ENCODE peak calls at places on chromosomes 7 and 10, in four cellular contexts. One of them, this sample, is unnamed.

GRCh38 chr7:132055331-132056120 is 499.1 kb upstream of the PODXL start:
- DNase-seq in mammary epithelial cell: no peak
- DNase-seq in dorsolateral prefrontal cortex: no peak
- DNase-seq in GM13976: no peak
- DNase-seq in this sample: no peak

GRCh38 chr7:94178247-94178646 is 174.1 kb upstream of the BET1 start:
- DNase-seq in mammary epithelial cell: no peak
- DNase-seq in dorsolateral prefrontal cortex: no peak
- DNase-seq in GM13976: peak
- DNase-seq in this sample: no peak

GRCh38 chr7:22563621-22564241 is 63.7 kb upstream of the STEAP1B start:
- DNase-seq in mammary epithelial cell: peak
- DNase-seq in dorsolateral prefrontal cortex: no peak
- DNase-seq in GM13976: no peak
- DNase-seq in this sample: no peak

GRCh38 chr10:111137012-111137411 is 60.2 kb downstream of the ADRA2A start:
- DNase-seq in mammary epithelial cell: no peak
- DNase-seq in dorsolateral prefrontal cortex: no peak
- DNase-seq in GM13976: no peak
- DNase-seq in this sample: no peak

GRCh38 chr7:87427289-87427688 is 48.2 kb downstream of the ABCB4 start:
- DNase-seq in mammary epithelial cell: no peak
- DNase-seq in dorsolateral prefrontal cortex: no peak
- DNase-seq in GM13976: no peak
- DNase-seq in this sample: no peak

GRCh38 chr10:130206216-130206737 is 70.1 kb downstream of the GLRX3 start:
- DNase-seq in mammary epithelial cell: no peak
- DNase-seq in dorsolateral prefrontal cortex: no peak
- DNase-seq in GM13976: no peak
- DNase-seq in this sample: no peak

GRCh38 chr10:101557541-101557940 is 30.5 kb downstream of the POLL start:
- DNase-seq in mammary epithelial cell: no peak
- DNase-seq in dorsolateral prefrontal cortex: no peak
- DNase-seq in GM13976: no peak
- DNase-seq in this sample: no peak

GRCh38 chr10:48582970-48583369 is 21.9 kb downstream of the ARHGAP22 start:
- DNase-seq in mammary epithelial cell: no peak
- DNase-seq in dorsolateral prefrontal cortex: peak
- DNase-seq in GM13976: no peak
- DNase-seq in this sample: no peak

GRCh38 chr7:94289071-94289470 is 105.6 kb upstream of the COL1A2 start:
- DNase-seq in mammary epithelial cell: peak
- DNase-seq in dorsolateral prefrontal cortex: peak
- DNase-seq in GM13976: no peak
- DNase-seq in this sample: peak

GRCh38 chr10:33913194-33913593 is 578.7 kb upstream of the NRP1 start:
- DNase-seq in mammary epithelial cell: peak
- DNase-seq in dorsolateral prefrontal cortex: no peak
- DNase-seq in GM13976: no peak
- DNase-seq in this sample: no peak

GRCh38 chr10:12628964-12629766 is 279.8 kb downstream of the CAMK1D start:
- DNase-seq in mammary epithelial cell: no peak
- DNase-seq in dorsolateral prefrontal cortex: no peak
- DNase-seq in GM13976: no peak
- DNase-seq in this sample: no peak

GRCh38 chr10:75408512-75408881 is 6.9 kb upstream of the ZNF503 start:
- DNase-seq in mammary epithelial cell: no peak
- DNase-seq in dorsolateral prefrontal cortex: no peak
- DNase-seq in GM13976: no peak
- DNase-seq in this sample: no peak

GRCh38 chr7:5682889-5683670 is 98.4 kb downstream of the RNF216 start:
- DNase-seq in mammary epithelial cell: no peak
- DNase-seq in dorsolateral prefrontal cortex: peak
- DNase-seq in GM13976: no peak
- DNase-seq in this sample: no peak

GRCh38 chr7:55971045-55971444 is 6.7 kb downstream of the NIPSNAP2 start:
- DNase-seq in mammary epithelial cell: no peak
- DNase-seq in dorsolateral prefrontal cortex: no peak
- DNase-seq in GM13976: no peak
- DNase-seq in this sample: no peak

GRCh38 chr7:17521437-17521836 is 223.0 kb downstream of the AHR start:
- DNase-seq in mammary epithelial cell: peak
- DNase-seq in dorsolateral prefrontal cortex: no peak
- DNase-seq in GM13976: no peak
- DNase-seq in this sample: no peak

GRCh38 chr7:30869794-30870491 is 41.7 kb upstream of the AQP1 start:
- DNase-seq in mammary epithelial cell: no peak
- DNase-seq in dorsolateral prefrontal cortex: peak
- DNase-seq in GM13976: no peak
- DNase-seq in this sample: no peak

GRCh38 chr7:98998821-98999725 is 120.7 kb downstream of the TRRAP start:
- DNase-seq in mammary epithelial cell: no peak
- DNase-seq in dorsolateral prefrontal cortex: no peak
- DNase-seq in GM13976: no peak
- DNase-seq in this sample: no peak

GRCh38 chr10:77949167-77949566 is 22.6 kb upstream of the DLG5 start:
- DNase-seq in mammary epithelial cell: peak
- DNase-seq in dorsolateral prefrontal cortex: no peak
- DNase-seq in GM13976: no peak
- DNase-seq in this sample: no peak

GRCh38 chr10:3749597-3750351 is 35.2 kb downstream of the KLF6 start:
- DNase-seq in mammary epithelial cell: no peak
- DNase-seq in dorsolateral prefrontal cortex: no peak
- DNase-seq in GM13976: peak
- DNase-seq in this sample: no peak

GRCh38 chr10:28503114-28503513 is 29.8 kb upstream of the WAC start:
- DNase-seq in mammary epithelial cell: peak
- DNase-seq in dorsolateral prefrontal cortex: no peak
- DNase-seq in GM13976: no peak
- DNase-seq in this sample: no peak

GRCh38 chr7:48424731-48425130 is 253.5 kb downstream of the ABCA13 start:
- DNase-seq in mammary epithelial cell: peak
- DNase-seq in dorsolateral prefrontal cortex: no peak
- DNase-seq in GM13976: peak
- DNase-seq in this sample: no peak

GRCh38 chr10:50624154-50624865 is 554 bp upstream of the SGMS1 start:
- DNase-seq in mammary epithelial cell: peak
- DNase-seq in dorsolateral prefrontal cortex: peak
- DNase-seq in GM13976: peak
- DNase-seq in this sample: peak

GRCh38 chr10:12097791-12098190 is 29.0 kb downstream of the DHTKD1 start:
- DNase-seq in mammary epithelial cell: peak
- DNase-seq in dorsolateral prefrontal cortex: no peak
- DNase-seq in GM13976: no peak
- DNase-seq in this sample: no peak

GRCh38 chr7:33982425-33982786 is 77.1 kb downstream of the BMPER start:
- DNase-seq in mammary epithelial cell: peak
- DNase-seq in dorsolateral prefrontal cortex: no peak
- DNase-seq in GM13976: no peak
- DNase-seq in this sample: no peak

GRCh38 chr7:118005021-118005420 is 131.8 kb upstream of the CTTNBP2 start:
- DNase-seq in mammary epithelial cell: no peak
- DNase-seq in dorsolateral prefrontal cortex: no peak
- DNase-seq in GM13976: no peak
- DNase-seq in this sample: no peak

GRCh38 chr10:95660283-95660682 is 3.8 kb upstream of the ALDH18A1 start:
- DNase-seq in mammary epithelial cell: peak
- DNase-seq in dorsolateral prefrontal cortex: no peak
- DNase-seq in GM13976: no peak
- DNase-seq in this sample: no peak

GRCh38 chr10:127874966-127875765 is 17.6 kb downstream of the CLRN3 start:
- DNase-seq in mammary epithelial cell: no peak
- DNase-seq in dorsolateral prefrontal cortex: no peak
- DNase-seq in GM13976: no peak
- DNase-seq in this sample: no peak

GRCh38 chr10:69731184-69731583 is 70.5 kb upstream of the COL13A1 start:
- DNase-seq in mammary epithelial cell: no peak
- DNase-seq in dorsolateral prefrontal cortex: no peak
- DNase-seq in GM13976: no peak
- DNase-seq in this sample: no peak

GRCh38 chr7:23462846-23463245 is 7.4 kb downstream of the IGF2BP3 start:
- DNase-seq in mammary epithelial cell: no peak
- DNase-seq in dorsolateral prefrontal cortex: no peak
- DNase-seq in GM13976: no peak
- DNase-seq in this sample: no peak

GRCh38 chr10:69807696-69808095 is 6.0 kb downstream of the COL13A1 start:
- DNase-seq in mammary epithelial cell: peak
- DNase-seq in dorsolateral prefrontal cortex: no peak
- DNase-seq in GM13976: no peak
- DNase-seq in this sample: no peak

GRCh38 chr7:95723583-95724180 is 48.7 kb upstream of the DYNC1I1 start:
- DNase-seq in mammary epithelial cell: peak
- DNase-seq in dorsolateral prefrontal cortex: no peak
- DNase-seq in GM13976: peak
- DNase-seq in this sample: peak

GRCh38 chr7:95730493-95731280 is 41.7 kb upstream of the DYNC1I1 start:
- DNase-seq in mammary epithelial cell: no peak
- DNase-seq in dorsolateral prefrontal cortex: no peak
- DNase-seq in GM13976: no peak
- DNase-seq in this sample: no peak

GRCh38 chr7:95725170-95725569 is 47.2 kb upstream of the DYNC1I1 start:
- DNase-seq in mammary epithelial cell: no peak
- DNase-seq in dorsolateral prefrontal cortex: no peak
- DNase-seq in GM13976: no peak
- DNase-seq in this sample: no peak
- TF ChIP-seq CTCF in mammary epithelial cell: no peak
- TF ChIP-seq CTCF in dorsolateral prefrontal cortex: no peak
- TF ChIP-seq CTCF in GM13976: no peak
- TF ChIP-seq CTCF in this sample: no peak

DNA sequence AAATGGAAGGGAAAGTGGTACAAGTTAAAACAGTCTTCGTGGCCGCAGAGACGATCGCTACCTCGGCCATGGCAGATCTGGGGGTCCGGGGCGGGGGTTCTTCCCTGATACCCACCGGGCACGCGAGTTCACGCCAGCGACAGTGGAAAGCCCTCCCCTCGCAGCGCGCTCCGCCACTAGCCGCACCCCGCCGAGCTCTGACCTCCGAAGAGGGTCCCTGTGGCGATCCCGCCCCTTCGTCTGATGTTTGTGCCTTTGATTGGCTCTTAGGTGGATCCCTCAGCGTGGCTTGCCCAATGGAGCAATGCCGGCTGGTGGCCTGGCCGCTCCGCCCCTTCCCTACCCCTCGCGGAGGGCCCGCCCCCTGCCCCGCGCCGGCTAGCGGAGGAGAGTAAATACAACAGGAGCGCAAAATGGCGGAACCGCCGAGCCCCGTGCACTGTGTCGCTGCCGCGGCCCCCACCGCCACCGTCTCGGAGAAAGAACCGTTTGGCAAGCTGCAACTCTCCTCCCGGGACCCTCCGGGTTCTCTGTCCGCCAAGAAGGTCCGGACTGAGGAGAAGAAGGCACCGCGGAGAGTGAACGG is at the start of gene RSBN1L:
- DNase-seq in mammary epithelial cell: peak
- DNase-seq in dorsolateral prefrontal cortex: peak
- DNase-seq in GM13976: peak
- DNase-seq in this sample: peak
- TF ChIP-seq CTCF in mammary epithelial cell: peak
- TF ChIP-seq CTCF in dorsolateral prefrontal cortex: no peak
- TF ChIP-seq CTCF in GM13976: peak
- TF ChIP-seq CTCF in this sample: peak

GRCh38 chr7:110090113-110090820 is 1000.7 kb upstream of the LRRN3 start:
- DNase-seq in mammary epithelial cell: peak
- DNase-seq in dorsolateral prefrontal cortex: no peak
- DNase-seq in GM13976: peak
- DNase-seq in this sample: no peak
- TF ChIP-seq CTCF in mammary epithelial cell: peak
- TF ChIP-seq CTCF in dorsolateral prefrontal cortex: peak
- TF ChIP-seq CTCF in GM13976: no peak
- TF ChIP-seq CTCF in this sample: peak

DNA sequence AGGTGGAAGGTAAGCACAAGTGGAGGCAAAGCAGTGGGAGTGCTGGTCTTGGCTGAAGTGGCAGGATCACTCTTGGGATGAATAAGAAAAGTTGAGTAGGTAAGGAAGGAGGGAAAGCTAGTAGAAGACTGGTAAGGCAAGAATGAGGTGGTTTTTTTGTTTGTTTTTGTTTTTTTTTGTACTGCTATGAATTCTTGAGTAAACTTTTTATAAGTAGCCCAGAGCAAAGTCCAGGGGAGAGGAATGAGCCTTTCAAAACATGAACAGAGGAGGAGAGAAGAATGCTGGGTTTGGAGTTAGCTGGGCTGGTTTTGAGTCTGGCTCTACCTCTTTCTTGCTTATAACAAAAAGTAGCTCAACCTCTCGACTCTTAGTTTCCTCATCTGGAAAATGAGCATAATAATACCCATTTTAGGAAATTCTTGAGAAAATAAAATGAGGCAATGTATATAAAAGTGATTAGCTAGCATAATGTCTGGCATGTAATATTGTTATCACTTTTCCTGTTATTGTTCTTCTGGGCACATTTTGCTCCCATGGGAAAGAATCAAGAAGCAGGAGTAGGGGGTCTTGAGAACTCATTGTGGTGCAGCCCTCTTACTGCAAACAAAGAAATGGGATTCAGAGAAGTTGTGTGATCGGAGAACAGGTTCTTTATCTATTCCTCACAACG is 24.1 kb upstream of the LRRC17 start:
- DNase-seq in mammary epithelial cell: no peak
- DNase-seq in dorsolateral prefrontal cortex: no peak
- DNase-seq in GM13976: no peak
- DNase-seq in this sample: no peak
- TF ChIP-seq CTCF in mammary epithelial cell: no peak
- TF ChIP-seq CTCF in dorsolateral prefrontal cortex: no peak
- TF ChIP-seq CTCF in GM13976: no peak
- TF ChIP-seq CTCF in this sample: no peak

DNA sequence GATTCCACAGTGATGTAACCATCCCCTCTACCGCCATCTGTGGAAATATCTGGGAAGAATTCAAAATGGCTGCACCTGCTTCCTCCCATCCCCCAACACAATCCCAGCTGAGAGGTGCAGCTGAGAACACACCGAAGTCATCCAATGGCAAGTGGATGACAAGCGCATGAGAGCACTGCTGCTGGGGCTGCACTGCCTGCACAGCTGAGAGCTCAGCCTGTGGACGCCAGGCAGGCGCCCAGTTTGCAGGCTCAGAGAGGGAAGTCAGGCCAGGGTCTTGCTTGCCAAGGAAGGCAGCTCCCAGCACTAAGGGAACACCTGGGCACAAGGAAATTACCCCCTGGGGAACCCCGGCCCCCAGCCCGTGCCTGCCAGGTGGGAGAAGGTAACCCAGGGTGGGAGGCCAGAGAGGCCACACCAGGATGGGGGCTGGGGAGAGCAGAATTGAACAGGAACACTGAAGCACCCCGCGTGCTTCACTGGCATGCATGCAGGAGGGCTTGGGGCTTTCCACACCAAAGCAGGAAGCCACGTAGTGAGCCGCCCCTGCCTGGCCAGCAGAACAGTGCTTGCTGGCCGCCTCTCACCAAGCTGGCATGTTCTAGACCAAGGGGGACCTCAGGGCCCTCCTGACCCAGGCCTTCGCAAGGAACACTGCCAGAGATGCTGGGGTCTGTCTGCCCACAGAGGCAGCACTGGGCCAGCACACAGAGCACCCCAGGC is 46.2 kb downstream of the FAM53B start:
- DNase-seq in mammary epithelial cell: no peak
- DNase-seq in dorsolateral prefrontal cortex: no peak
- DNase-seq in GM13976: peak
- DNase-seq in this sample: no peak
- TF ChIP-seq CTCF in mammary epithelial cell: no peak
- TF ChIP-seq CTCF in dorsolateral prefrontal cortex: no peak
- TF ChIP-seq CTCF in GM13976: no peak
- TF ChIP-seq CTCF in this sample: no peak